ENCODE peak calls at places on chromosome 22, in nine cellular contexts. F, J, T, R, C, S, P, A and N are unnamed samples.

GRCh38 chr22:50114221-50114981 is 24.6 kb downstream of the MOV10L1 start:
- DNase-seq in F (no peak), J (no peak), T (no peak), R (peak), C (peak), S (peak), P (no peak), A (no peak), N (no peak)

GRCh38 chr22:36423461-36424404 is 36.0 kb upstream of the MYH9 start:
- DNase-seq in F (no peak), J (no peak), T (no peak), R (no peak), C (peak), S (peak), P (no peak), A (no peak), N (no peak)

GRCh38 chr22:25081409-25081824 is 118.2 kb upstream of the CRYBB3 start:
- DNase-seq in F (peak), J (peak), T (peak), R (no peak), C (no peak), S (peak), P (no peak), A (peak), N (no peak)

GRCh38 chr22:17477401-17477833 is 85.9 kb upstream of the SLC25A18 start:
- DNase-seq in F (no peak), J (no peak), T (no peak), R (no peak), C (no peak), S (no peak), P (no peak), A (no peak), N (no peak)

GRCh38 chr22:45895436-45896152 is 81.4 kb downstream of the WNT7B start:
- DNase-seq in F (no peak), J (no peak), T (no peak), R (no peak), C (no peak), S (no peak), P (peak), A (no peak), N (no peak)

GRCh38 chr22:45983797-45984196 is 6.8 kb upstream of the WNT7B start:
- DNase-seq in F (no peak), J (no peak), T (no peak), R (no peak), C (no peak), S (no peak), P (no peak), A (no peak), N (no peak)

GRCh38 chr22:20427945-20428417 is 9.6 kb downstream of the SCARF2 start:
- DNase-seq in F (no peak), J (no peak), T (no peak), R (no peak), C (no peak), S (no peak), P (no peak), A (no peak), N (no peak)

GRCh38 chr22:28773461-28773867 is 969 bp downstream of the CCDC117 start:
- DNase-seq in F (peak), J (no peak), T (no peak), R (no peak), C (peak), S (no peak), P (no peak), A (no peak), N (no peak)

GRCh38 chr22:49210606-49211005 is 617.1 kb downstream of the BRD1 start:
- DNase-seq in F (no peak), J (no peak), T (no peak), R (no peak), C (no peak), S (no peak), P (peak), A (no peak), N (peak)

GRCh38 chr22:25853902-25854301 is 111.9 kb downstream of the MYO18B start:
- DNase-seq in F (peak), J (no peak), T (no peak), R (no peak), C (no peak), S (no peak), P (no peak), A (no peak), N (no peak)

GRCh38 chr22:42938976-42939375 is 76.0 kb downstream of the PACSIN2 start:
- DNase-seq in F (no peak), J (no peak), T (no peak), R (no peak), C (no peak), S (no peak), P (no peak), A (no peak), N (no peak)

GRCh38 chr22:44172370-44173108 is 8.2 kb upstream of the PARVG start:
- DNase-seq in F (no peak), J (no peak), T (peak), R (no peak), C (no peak), S (peak), P (no peak), A (no peak), N (no peak)

GRCh38 chr22:34429314-34429713 is 509.0 kb upstream of the LARGE1 start:
- DNase-seq in F (no peak), J (no peak), T (no peak), R (no peak), C (no peak), S (no peak), P (no peak), A (no peak), N (no peak)

GRCh38 chr22:35099883-35100282 is 33.9 kb downstream of the ISX start:
- DNase-seq in F (no peak), J (no peak), T (no peak), R (no peak), C (no peak), S (no peak), P (no peak), A (no peak), N (no peak)

GRCh38 chr22:27456696-27457503 is 344.7 kb downstream of the MN1 start:
- DNase-seq in F (peak), J (no peak), T (no peak), R (peak), C (peak), S (peak), P (no peak), A (no peak), N (no peak)

GRCh38 chr22:40326905-40327735 is 19.2 kb upstream of the ADSL start:
- DNase-seq in F (no peak), J (peak), T (no peak), R (no peak), C (peak), S (no peak), P (no peak), A (no peak), N (no peak)

GRCh38 chr22:35518781-35519180 is 21.9 kb upstream of the RASD2 start:
- DNase-seq in F (no peak), J (no peak), T (no peak), R (no peak), C (no peak), S (no peak), P (no peak), A (no peak), N (no peak)

GRCh38 chr22:25475554-25476022 is 88.9 kb upstream of the GRK3 start:
- DNase-seq in F (no peak), J (no peak), T (no peak), R (peak), C (peak), S (peak), P (no peak), A (no peak), N (no peak)

GRCh38 chr22:45891471-45891995 is 85.4 kb downstream of the WNT7B start:
- DNase-seq in F (no peak), J (no peak), T (no peak), R (no peak), C (no peak), S (no peak), P (peak), A (no peak), N (no peak)

GRCh38 chr22:19758896-19759458 is 1.6 kb upstream of the TBX1 start:
- DNase-seq in F (no peak), J (no peak), T (no peak), R (no peak), C (no peak), S (no peak), P (no peak), A (no peak), N (no peak)

GRCh38 chr22:23689414-23689813 is 1.4 kb upstream of the RGL4 start:
- DNase-seq in F (no peak), J (no peak), T (peak), R (no peak), C (no peak), S (no peak), P (peak), A (no peak), N (no peak)

GRCh38 chr22:25759825-25760231 is 17.8 kb downstream of the MYO18B start:
- DNase-seq in F (peak), J (no peak), T (no peak), R (no peak), C (peak), S (peak), P (no peak), A (no peak), N (no peak)

GRCh38 chr22:19824197-19825015 is 30.3 kb downstream of the GNB1L start:
- DNase-seq in F (no peak), J (peak), T (peak), R (no peak), C (no peak), S (peak), P (peak), A (no peak), N (peak)

GRCh38 chr22:46077669-46078099 is 72.6 kb upstream of the PPARA start:
- DNase-seq in F (no peak), J (no peak), T (peak), R (no peak), C (peak), S (peak), P (no peak), A (no peak), N (no peak)

GRCh38 chr22:50452649-50453048 is 22.2 kb downstream of the SBF1 start:
- DNase-seq in F (no peak), J (no peak), T (no peak), R (no peak), C (no peak), S (no peak), P (no peak), A (no peak), N (no peak)

GRCh38 chr22:30695351-30695762 is 683 bp downstream of the OSBP2 start:
- DNase-seq in F (no peak), J (no peak), T (no peak), R (no peak), C (no peak), S (no peak), P (no peak), A (no peak), N (no peak)

GRCh38 chr22:44448271-44448780 is 49.7 kb downstream of the RTL6 start:
- DNase-seq in F (peak), J (no peak), T (peak), R (peak), C (peak), S (peak), P (peak), A (no peak), N (no peak)

GRCh38 chr22:38699143-38699542 is 1.6 kb downstream of the JOSD1 start:
- DNase-seq in F (no peak), J (no peak), T (no peak), R (no peak), C (no peak), S (no peak), P (no peak), A (no peak), N (no peak)

GRCh38 chr22:38700789-38701628 is at the start of gene JOSD1:
- DNase-seq in F (peak), J (peak), T (peak), R (peak), C (peak), S (peak), P (peak), A (peak), N (peak)

GRCh38 chr22:38700271-38700788 is 413 bp downstream of the JOSD1 start:
- DNase-seq in F (no peak), J (peak), T (peak), R (no peak), C (no peak), S (peak), P (no peak), A (no peak), N (no peak)

GRCh38 chr22:38698407-38699094 is 2.2 kb downstream of the JOSD1 start:
- DNase-seq in F (no peak), J (no peak), T (no peak), R (no peak), C (no peak), S (no peak), P (no peak), A (no peak), N (no peak)

DNA sequence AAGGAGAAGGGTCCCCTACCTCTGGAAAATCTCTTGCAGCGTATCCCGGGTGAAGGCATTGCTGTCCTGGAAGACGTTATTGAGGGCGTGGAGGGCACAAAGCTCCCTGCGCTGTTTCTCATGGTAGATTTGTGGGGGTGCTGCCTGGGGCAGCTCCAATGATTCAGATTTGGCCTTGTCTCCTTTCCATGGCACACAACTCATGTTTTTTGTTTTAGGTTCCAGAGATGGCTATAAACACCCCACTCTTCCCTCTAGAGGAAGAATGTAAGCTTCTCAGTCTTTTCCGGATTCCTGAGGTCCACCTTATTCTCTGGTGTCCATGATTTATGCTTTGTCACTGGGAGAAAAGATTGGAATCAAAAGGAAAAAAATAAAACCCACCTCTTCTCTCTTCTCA is 959 bp downstream of the JOSD1 start:
- DNase-seq in F (no peak), J (no peak), T (no peak), R (no peak), C (peak), S (peak), P (no peak), A (no peak), N (no peak)
- TF ChIP-seq CTCF in F (no peak), J (no peak), T (no peak), R (no peak), C (no peak), S (no peak), P (peak), A (no peak), N (no peak)

GRCh38 chr22:47497666-47498065 is 735.2 kb downstream of the TBC1D22A start:
- DNase-seq in F (no peak), J (no peak), T (no peak), R (no peak), C (no peak), S (no peak), P (no peak), A (no peak), N (no peak)
- TF ChIP-seq CTCF in F (no peak), J (no peak), T (no peak), R (no peak), C (no peak), S (no peak), P (no peak), A (no peak), N (no peak)

GRCh38 chr22:31970490-31971444 is 26.4 kb downstream of the YWHAH start:
- DNase-seq in F (peak), J (peak), T (peak), R (no peak), C (peak), S (peak), P (no peak), A (peak), N (peak)
- TF ChIP-seq CTCF in F (peak), J (peak), T (no peak), R (peak), C (peak), S (peak), P (peak), A (peak), N (peak)

GRCh38 chr22:41367039-41367679 is 14.6 kb upstream of the TEF start:
- DNase-seq in F (peak), J (no peak), T (peak), R (peak), C (peak), S (peak), P (peak), A (no peak), N (peak)
- TF ChIP-seq CTCF in F (no peak), J (no peak), T (no peak), R (peak), C (peak), S (peak), P (peak), A (no peak), N (no peak)

GRCh38 chr22:21699643-21700042 is 33.8 kb downstream of the PPIL2 start:
- DNase-seq in F (no peak), J (no peak), T (no peak), R (no peak), C (no peak), S (no peak), P (no peak), A (no peak), N (no peak)
- TF ChIP-seq CTCF in F (no peak), J (no peak), T (no peak), R (no peak), C (no peak), S (no peak), P (no peak), A (no peak), N (no peak)

GRCh38 chr22:47372111-47372581 is 609.7 kb downstream of the TBC1D22A start:
- DNase-seq in F (no peak), J (no peak), T (peak), R (no peak), C (no peak), S (no peak), P (peak), A (no peak), N (peak)

GRCh38 chr22:47374273-47374771 is 611.9 kb downstream of the TBC1D22A start:
- DNase-seq in F (no peak), J (no peak), T (no peak), R (no peak), C (no peak), S (no peak), P (peak), A (no peak), N (no peak)

GRCh38 chr22:47372596-47373385 is 610.3 kb downstream of the TBC1D22A start:
- DNase-seq in F (no peak), J (no peak), T (peak), R (no peak), C (no peak), S (no peak), P (peak), A (no peak), N (peak)

GRCh38 chr22:47374901-47375575 is 612.6 kb downstream of the TBC1D22A start:
- DNase-seq in F (no peak), J (no peak), T (no peak), R (no peak), C (no peak), S (no peak), P (peak), A (no peak), N (no peak)

GRCh38 chr22:47373648-47374272 is 611.3 kb downstream of the TBC1D22A start:
- DNase-seq in F (no peak), J (no peak), T (no peak), R (no peak), C (no peak), S (no peak), P (peak), A (no peak), N (no peak)
- TF ChIP-seq CTCF in F (no peak), J (no peak), T (no peak), R (no peak), C (no peak), S (no peak), P (no peak), A (no peak), N (no peak)